ENCODE peak calls at places on chromosomes 13 and 19, in five cellular contexts. One of them, this sample, is unnamed.

GRCh38 chr13:113297370-113297871 is 382 bp downstream of the LAMP1 start:
- DNase-seq in upper lobe of left lung: no peak
- DNase-seq in lower lobe of right lung: peak; percentile 56
- DNase-seq in IMR-90: no peak
- DNase-seq in thoracic aorta: no peak
- DNase-seq in this sample: no peak

GRCh38 chr13:112708560-112709240 is 18.9 kb downstream of the ATP11A start:
- DNase-seq in upper lobe of left lung: no peak
- DNase-seq in lower lobe of right lung: no peak
- DNase-seq in IMR-90: no peak
- DNase-seq in thoracic aorta: no peak
- DNase-seq in this sample: no peak

GRCh38 chr19:52331757-52332156 is 4.3 kb upstream of the ZNF610 start:
- DNase-seq in upper lobe of left lung: no peak
- DNase-seq in lower lobe of right lung: no peak
- DNase-seq in IMR-90: no peak
- DNase-seq in thoracic aorta: no peak
- DNase-seq in this sample: no peak

GRCh38 chr13:104841110-104841509 is 1694.4 kb downstream of the EFNB2 start:
- DNase-seq in upper lobe of left lung: no peak
- DNase-seq in lower lobe of right lung: no peak
- DNase-seq in IMR-90: no peak
- DNase-seq in thoracic aorta: no peak
- DNase-seq in this sample: no peak

GRCh38 chr19:2540646-2541454 is 64.9 kb downstream of the GADD45B start:
- DNase-seq in upper lobe of left lung: peak; percentile 92
- DNase-seq in lower lobe of right lung: peak; percentile 92
- DNase-seq in IMR-90: peak; percentile 97
- DNase-seq in thoracic aorta: peak; percentile 75
- DNase-seq in this sample: peak; percentile 97

GRCh38 chr19:40134866-40135265 is 44.1 kb upstream of the ZNF780A start:
- DNase-seq in upper lobe of left lung: no peak
- DNase-seq in lower lobe of right lung: no peak
- DNase-seq in IMR-90: no peak
- DNase-seq in thoracic aorta: no peak
- DNase-seq in this sample: no peak

GRCh38 chr19:10920288-10920655 is 8.2 kb downstream of the YIPF2 start:
- DNase-seq in upper lobe of left lung: peak; percentile 62
- DNase-seq in lower lobe of right lung: no peak
- DNase-seq in IMR-90: no peak
- DNase-seq in thoracic aorta: no peak
- DNase-seq in this sample: no peak

GRCh38 chr13:67351915-67352314 is 121.8 kb upstream of the PCDH9 start:
- DNase-seq in upper lobe of left lung: no peak
- DNase-seq in lower lobe of right lung: no peak
- DNase-seq in IMR-90: peak; percentile 44
- DNase-seq in thoracic aorta: no peak
- DNase-seq in this sample: no peak

GRCh38 chr13:98889419-98890079 is 88.3 kb downstream of the DOCK9 start:
- DNase-seq in upper lobe of left lung: no peak
- DNase-seq in lower lobe of right lung: no peak
- DNase-seq in IMR-90: no peak
- DNase-seq in thoracic aorta: no peak
- DNase-seq in this sample: no peak

GRCh38 chr19:56333506-56333905 is 18.9 kb upstream of the ZSCAN5A start:
- DNase-seq in upper lobe of left lung: no peak
- DNase-seq in lower lobe of right lung: no peak
- DNase-seq in IMR-90: peak; percentile 56
- DNase-seq in thoracic aorta: no peak
- DNase-seq in this sample: peak; percentile 14

GRCh38 chr19:4811328-4812131 is 20.0 kb downstream of the TICAM1 start:
- DNase-seq in upper lobe of left lung: peak; percentile 93
- DNase-seq in lower lobe of right lung: peak; percentile 89
- DNase-seq in IMR-90: peak; percentile 45
- DNase-seq in thoracic aorta: peak; percentile 44
- DNase-seq in this sample: peak; percentile 67

GRCh38 chr13:98977568-98978270 is at the start of gene DOCK9:
- DNase-seq in upper lobe of left lung: peak; percentile 45
- DNase-seq in lower lobe of right lung: peak; percentile 60
- DNase-seq in IMR-90: peak; percentile 65
- DNase-seq in thoracic aorta: no peak
- DNase-seq in this sample: peak; percentile 51

GRCh38 chr13:82681535-82681934 is 1200.7 kb downstream of the SLITRK1 start:
- DNase-seq in upper lobe of left lung: no peak
- DNase-seq in lower lobe of right lung: no peak
- DNase-seq in IMR-90: no peak
- DNase-seq in thoracic aorta: no peak
- DNase-seq in this sample: no peak

GRCh38 chr19:38072776-38073411 is 151.1 kb downstream of the DPF1 start:
- DNase-seq in upper lobe of left lung: no peak
- DNase-seq in lower lobe of right lung: peak; percentile 51
- DNase-seq in IMR-90: peak; percentile 49
- DNase-seq in thoracic aorta: no peak
- DNase-seq in this sample: no peak

GRCh38 chr13:43785681-43786471 is 896 bp downstream of the ENOX1 start:
- DNase-seq in upper lobe of left lung: peak; percentile 89
- DNase-seq in lower lobe of right lung: peak; percentile 60
- DNase-seq in IMR-90: peak; percentile 63
- DNase-seq in thoracic aorta: peak; percentile 33
- DNase-seq in this sample: peak; percentile 82

GRCh38 chr13:28542804-28543203 is 47.9 kb upstream of the FLT1 start:
- DNase-seq in upper lobe of left lung: no peak
- DNase-seq in lower lobe of right lung: no peak
- DNase-seq in IMR-90: no peak
- DNase-seq in thoracic aorta: no peak
- DNase-seq in this sample: no peak

GRCh38 chr13:89163081-89163480 is 1491.9 kb downstream of the SLITRK5 start:
- DNase-seq in upper lobe of left lung: peak; percentile 17
- DNase-seq in lower lobe of right lung: no peak
- DNase-seq in IMR-90: no peak
- DNase-seq in thoracic aorta: no peak
- DNase-seq in this sample: no peak

GRCh38 chr13:39037410-39037879 is 444 bp downstream of the PROSER1 start:
- DNase-seq in upper lobe of left lung: peak; percentile 95
- DNase-seq in lower lobe of right lung: no peak
- DNase-seq in IMR-90: no peak
- DNase-seq in thoracic aorta: no peak
- DNase-seq in this sample: no peak

GRCh38 chr13:58960909-58961308 is 1202.8 kb downstream of the DIAPH3 start:
- DNase-seq in upper lobe of left lung: no peak
- DNase-seq in lower lobe of right lung: no peak
- DNase-seq in IMR-90: peak; percentile 2
- DNase-seq in thoracic aorta: no peak
- DNase-seq in this sample: no peak

GRCh38 chr13:53045110-53045509 is 16.5 kb downstream of the OLFM4 start:
- DNase-seq in upper lobe of left lung: no peak
- DNase-seq in lower lobe of right lung: no peak
- DNase-seq in IMR-90: no peak
- DNase-seq in thoracic aorta: no peak
- DNase-seq in this sample: no peak

GRCh38 chr13:99270503-99270902 is 12.3 kb upstream of the GPR18 start:
- DNase-seq in upper lobe of left lung: no peak
- DNase-seq in lower lobe of right lung: no peak
- DNase-seq in IMR-90: no peak
- DNase-seq in thoracic aorta: no peak
- DNase-seq in this sample: no peak

DNA sequence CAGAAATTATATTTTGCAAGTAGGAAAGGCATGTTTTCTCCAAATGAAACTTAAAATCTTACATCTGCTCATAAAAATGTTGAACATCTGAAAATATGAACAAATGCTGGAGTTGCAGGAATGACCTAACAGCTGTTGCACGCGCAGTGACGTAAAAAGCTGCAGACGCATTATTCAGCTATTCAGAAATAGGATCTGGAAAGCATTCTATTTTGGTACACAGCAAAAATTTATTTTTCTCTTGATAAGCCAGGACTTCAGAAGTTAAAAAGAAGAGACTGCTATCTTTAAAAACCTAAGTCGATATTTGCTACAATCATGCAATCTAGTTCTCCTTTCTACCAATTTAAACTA is 36.9 kb upstream of the STARD13 start:
- DNase-seq in upper lobe of left lung: no peak
- DNase-seq in lower lobe of right lung: no peak
- DNase-seq in IMR-90: peak; percentile 95
- DNase-seq in thoracic aorta: no peak
- DNase-seq in this sample: no peak
- H3K4me3 ChIP-seq in upper lobe of left lung: no peak overlapping the region
- H3K4me3 ChIP-seq in lower lobe of right lung: no peak overlapping the region
- H3K4me3 ChIP-seq in IMR-90: peak overlapping the region; percentile 27
- H3K4me3 ChIP-seq in thoracic aorta: peak overlapping the region; percentile 61
- H3K4me3 ChIP-seq in this sample: no peak overlapping the region

DNA sequence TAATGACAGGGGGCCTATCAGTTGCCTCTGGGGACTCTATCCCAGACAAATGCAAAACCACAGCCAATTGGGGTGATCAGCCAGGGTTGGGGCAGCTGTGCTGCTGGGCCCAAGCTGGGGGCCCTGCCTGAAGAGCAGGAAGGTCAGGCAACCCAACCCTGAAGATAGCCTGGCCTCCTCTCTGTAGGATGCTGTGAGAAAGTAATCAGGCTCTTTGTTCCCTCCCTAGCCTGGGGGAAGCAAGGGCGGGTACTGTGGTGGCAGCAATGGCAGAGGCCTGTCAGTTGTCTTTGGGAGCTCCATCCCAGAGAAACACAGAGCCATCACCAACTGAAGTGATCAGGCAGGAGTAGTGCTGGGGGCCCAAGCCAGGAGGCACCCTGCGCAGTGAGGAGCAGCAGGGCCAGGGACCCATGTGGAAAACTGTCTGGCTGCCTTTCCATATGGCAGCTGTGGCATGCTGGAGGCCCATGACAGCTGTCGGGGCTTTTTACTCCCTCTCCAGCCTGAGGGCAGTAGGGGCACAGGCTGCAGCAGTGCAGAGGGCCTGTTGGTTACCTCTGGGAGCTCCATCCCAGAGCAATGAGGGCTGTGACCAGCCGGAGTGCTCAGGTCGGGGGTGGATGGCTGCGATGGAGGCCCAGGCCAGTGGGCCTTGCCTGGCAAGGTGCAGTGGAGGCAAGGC is 73.6 kb upstream of the ATP12A start:
- DNase-seq in upper lobe of left lung: peak; percentile 33
- DNase-seq in lower lobe of right lung: no peak
- DNase-seq in IMR-90: no peak
- DNase-seq in thoracic aorta: no peak
- DNase-seq in this sample: no peak
- H3K9me3 ChIP-seq in upper lobe of left lung: no peaks in the 10 kb centered on the region
- H3K9me3 ChIP-seq in lower lobe of right lung: no peaks in the 10 kb centered on the region
- H3K9me3 ChIP-seq in IMR-90: no peaks in the 10 kb centered on the region
- H3K9me3 ChIP-seq in thoracic aorta: no peaks in the 10 kb centered on the region
- H3K9me3 ChIP-seq in this sample: peaks cover 2% of the 10 kb centered on the region

GRCh38 chr19:49852631-49853126 is 1.7 kb downstream of the PTOV1 start:
- DNase-seq in upper lobe of left lung: no peak
- DNase-seq in lower lobe of right lung: no peak
- DNase-seq in IMR-90: peak; percentile 22
- DNase-seq in thoracic aorta: no peak
- DNase-seq in this sample: no peak
- H3K4me3 ChIP-seq in upper lobe of left lung: no peak overlapping the region
- H3K4me3 ChIP-seq in lower lobe of right lung: peak overlapping the region; percentile 96
- H3K4me3 ChIP-seq in IMR-90: peak overlapping the region; percentile 60
- H3K4me3 ChIP-seq in thoracic aorta: peak overlapping the region; percentile 86
- H3K4me3 ChIP-seq in this sample: peak overlapping the region; percentile 96

GRCh38 chr19:13808856-13809255 is 13.6 kb downstream of the ZSWIM4 start:
- DNase-seq in upper lobe of left lung: peak; percentile 81
- DNase-seq in lower lobe of right lung: no peak
- DNase-seq in IMR-90: no peak
- DNase-seq in thoracic aorta: no peak
- DNase-seq in this sample: no peak

GRCh38 chr19:13807421-13808021 is 12.3 kb downstream of the ZSWIM4 start:
- DNase-seq in upper lobe of left lung: no peak
- DNase-seq in lower lobe of right lung: no peak
- DNase-seq in IMR-90: no peak
- DNase-seq in thoracic aorta: no peak
- DNase-seq in this sample: no peak

GRCh38 chr19:13804830-13805683 is 9.8 kb downstream of the ZSWIM4 start:
- DNase-seq in upper lobe of left lung: peak; percentile 77
- DNase-seq in lower lobe of right lung: peak; percentile 57
- DNase-seq in IMR-90: no peak
- DNase-seq in thoracic aorta: no peak
- DNase-seq in this sample: no peak

GRCh38 chr19:13803038-13803437 is 7.8 kb downstream of the ZSWIM4 start:
- DNase-seq in upper lobe of left lung: no peak
- DNase-seq in lower lobe of right lung: peak; percentile 76
- DNase-seq in IMR-90: no peak
- DNase-seq in thoracic aorta: no peak
- DNase-seq in this sample: no peak

GRCh38 chr19:13806728-13807127 is 11.5 kb downstream of the ZSWIM4 start:
- DNase-seq in upper lobe of left lung: no peak
- DNase-seq in lower lobe of right lung: no peak
- DNase-seq in IMR-90: no peak
- DNase-seq in thoracic aorta: no peak
- DNase-seq in this sample: no peak
- H3K9me3 ChIP-seq in upper lobe of left lung: no peaks in the 10 kb centered on the region
- H3K9me3 ChIP-seq in lower lobe of right lung: no peaks in the 10 kb centered on the region
- H3K9me3 ChIP-seq in IMR-90: no peaks in the 10 kb centered on the region
- H3K9me3 ChIP-seq in thoracic aorta: no peaks in the 10 kb centered on the region
- H3K9me3 ChIP-seq in this sample: no peaks in the 10 kb centered on the region

DNA sequence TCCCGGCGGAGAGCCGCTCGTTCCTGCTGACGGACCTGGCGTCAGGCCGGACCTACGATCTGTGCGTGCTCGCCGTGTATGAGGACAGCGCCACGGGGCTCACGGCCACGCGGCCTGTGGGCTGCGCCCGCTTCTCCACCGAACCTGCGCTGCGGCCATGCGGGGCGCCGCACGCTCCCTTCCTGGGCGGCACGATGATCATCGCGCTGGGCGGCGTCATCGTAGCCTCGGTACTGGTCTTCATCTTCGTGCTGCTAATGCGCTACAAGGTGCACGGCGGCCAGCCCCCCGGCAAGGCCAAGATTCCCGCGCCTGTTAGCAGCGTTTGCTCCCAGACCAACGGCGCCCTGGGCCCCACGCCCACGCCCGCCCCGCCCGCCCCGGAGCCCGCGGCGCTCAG is 8.4 kb downstream of the LRFN3 start:
- DNase-seq in upper lobe of left lung: peak; percentile 83
- DNase-seq in lower lobe of right lung: no peak
- DNase-seq in IMR-90: no peak
- DNase-seq in thoracic aorta: no peak
- DNase-seq in this sample: no peak
- H3K4me3 ChIP-seq in upper lobe of left lung: no peak overlapping the region
- H3K4me3 ChIP-seq in lower lobe of right lung: no peak overlapping the region
- H3K4me3 ChIP-seq in IMR-90: no peak overlapping the region
- H3K4me3 ChIP-seq in thoracic aorta: no peak overlapping the region
- H3K4me3 ChIP-seq in this sample: no peak overlapping the region

DNA sequence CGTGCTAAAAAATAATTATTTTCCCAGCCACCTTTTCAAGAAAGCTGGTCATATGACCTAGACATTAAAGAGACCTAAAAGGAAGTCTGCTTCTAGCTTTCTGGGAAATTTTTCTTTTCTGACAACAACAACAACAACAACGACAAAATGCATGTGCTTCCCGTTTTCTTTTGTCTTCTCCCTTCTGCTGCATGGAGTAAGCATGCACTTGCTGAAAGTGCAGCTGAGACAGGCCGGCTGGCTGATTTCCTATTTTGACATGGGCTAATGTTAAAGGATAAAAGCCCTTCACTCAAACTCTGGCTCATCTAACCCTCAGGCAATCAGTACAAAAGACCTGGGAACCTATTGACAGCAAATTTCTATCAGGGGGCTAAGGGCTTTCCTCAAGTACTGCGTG is 811.2 kb downstream of the UQCRFS1 start:
- DNase-seq in upper lobe of left lung: no peak
- DNase-seq in lower lobe of right lung: no peak
- DNase-seq in IMR-90: no peak
- DNase-seq in thoracic aorta: no peak
- DNase-seq in this sample: no peak
- H3K9me3 ChIP-seq in upper lobe of left lung: no peaks in the 10 kb centered on the region
- H3K9me3 ChIP-seq in lower lobe of right lung: no peaks in the 10 kb centered on the region
- H3K9me3 ChIP-seq in IMR-90: peaks cover 32% of the 10 kb centered on the region
- H3K9me3 ChIP-seq in thoracic aorta: no peaks in the 10 kb centered on the region
- H3K9me3 ChIP-seq in this sample: no peaks in the 10 kb centered on the region

This sample was measured in MG63.